ENCODE peak calls at places on chromosomes 5 and 9, in six cellular contexts. I is body of pancreas, Y is stomach, K is H1, S is adrenal gland, Q is A549. T is an unnamed sample. For H3K4me1, the result is how much of the 10 kb centered on the place peaks cover.

GRCh38 chr9:91546574-91546973 is 122.9 kb upstream of the NFIL3 start:
- DNase-seq in I (no peak), Y (no peak), K (no peak), S (no peak), Q (no peak), T (no peak)

GRCh38 chr5:36724429-36725332 is 118.3 kb downstream of the SLC1A3 start:
- DNase-seq in I (peak), Y (peak), K (no peak), S (peak), Q (peak), T (no peak)

GRCh38 chr5:116544542-116545241 is 29.9 kb downstream of the SEMA6A start:
- DNase-seq in I (peak), Y (no peak), K (no peak), S (peak), Q (no peak), T (no peak)

GRCh38 chr5:14342306-14342705 is 199.2 kb downstream of the TRIO start:
- DNase-seq in I (peak), Y (peak), K (no peak), S (no peak), Q (no peak), T (no peak)

GRCh38 chr5:71528206-71528605 is 58.9 kb upstream of the MCCC2 start:
- DNase-seq in I (no peak), Y (no peak), K (no peak), S (no peak), Q (no peak), T (no peak)

GRCh38 chr9:15578719-15579118 is 25.9 kb downstream of the CCDC171 start:
- DNase-seq in I (peak), Y (no peak), K (no peak), S (no peak), Q (no peak), T (no peak)

GRCh38 chr5:36777105-36777757 is 99.3 kb upstream of the NIPBL start:
- DNase-seq in I (peak), Y (no peak), K (peak), S (peak), Q (peak), T (no peak)

GRCh38 chr5:103389846-103390245 is 131.3 kb downstream of the MACIR start:
- DNase-seq in I (no peak), Y (no peak), K (no peak), S (no peak), Q (no peak), T (no peak)

GRCh38 chr9:126637002-126637849 is 23.5 kb downstream of the LMX1B start:
- DNase-seq in I (no peak), Y (no peak), K (no peak), S (no peak), Q (no peak), T (no peak)

GRCh38 chr5:59036274-59036961 is 453.5 kb downstream of the RAB3C start:
- DNase-seq in I (peak), Y (no peak), K (no peak), S (no peak), Q (no peak), T (peak)

GRCh38 chr5:42672925-42673324 is 83.7 kb upstream of the CCDC152 start:
- DNase-seq in I (no peak), Y (no peak), K (no peak), S (no peak), Q (no peak), T (no peak)

GRCh38 chr5:42680035-42680434 is 76.6 kb upstream of the CCDC152 start:
- DNase-seq in I (no peak), Y (no peak), K (no peak), S (no peak), Q (no peak), T (no peak)

GRCh38 chr5:42677156-42677842 is 79.3 kb upstream of the CCDC152 start:
- DNase-seq in I (no peak), Y (no peak), K (no peak), S (no peak), Q (no peak), T (no peak)

GRCh38 chr5:42675602-42676001 is 81.0 kb upstream of the CCDC152 start:
- DNase-seq in I (no peak), Y (no peak), K (no peak), S (no peak), Q (no peak), T (no peak)

GRCh38 chr5:42676362-42676761 is 80.3 kb upstream of the CCDC152 start:
- DNase-seq in I (no peak), Y (no peak), K (no peak), S (no peak), Q (no peak), T (no peak)
- H3K4me1 ChIP-seq in I (under half), Y (under half), K (under half), S (under half), Q (under half), T (under half)

DNA sequence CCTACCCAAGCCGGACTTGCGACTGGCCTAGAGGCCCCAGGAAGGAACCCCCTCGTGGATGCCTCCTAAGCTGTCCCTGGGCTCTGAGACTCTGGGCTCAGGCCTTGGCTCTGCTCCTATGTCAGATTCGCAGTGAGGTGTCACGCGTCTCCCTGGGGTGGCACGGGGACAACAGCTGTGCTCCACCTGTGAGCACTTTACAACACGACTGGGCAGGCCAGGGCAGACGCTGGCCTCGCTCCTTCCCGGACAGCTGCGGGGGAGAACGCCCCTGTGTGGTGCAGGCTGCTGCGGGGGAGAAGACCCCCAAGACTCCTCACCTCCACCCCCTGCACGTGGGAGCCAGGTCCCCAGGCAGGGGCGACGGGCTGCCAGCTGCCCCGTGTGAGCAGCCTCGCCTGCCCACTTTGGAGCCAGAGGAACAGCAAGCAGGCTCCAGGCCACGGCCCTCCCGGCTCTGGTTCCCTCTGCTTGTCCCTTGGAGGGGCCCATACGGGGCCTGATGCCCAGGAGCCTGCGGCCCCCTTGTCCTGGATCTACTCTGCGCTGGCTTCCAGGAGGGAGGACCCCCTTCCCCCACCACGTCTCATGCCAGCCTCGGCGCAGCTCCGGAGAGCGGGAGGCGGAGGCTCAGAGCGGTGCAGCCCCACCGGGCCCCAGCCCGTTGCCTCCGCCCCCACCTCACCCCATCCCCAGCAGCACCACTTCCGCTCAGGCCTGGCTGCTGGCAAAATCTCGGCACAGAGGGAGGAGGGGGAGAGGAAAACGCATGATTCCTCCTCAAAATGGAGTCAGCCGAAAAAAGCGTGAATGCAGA is 36.0 kb downstream of the SARDH start:
- DNase-seq in I (no peak), Y (no peak), K (no peak), S (peak), Q (no peak), T (peak)
- TF ChIP-seq POLR2A in I (no peak), Y (no peak), K (no peak), S (no peak), Q (no peak), T (no peak)

DNA sequence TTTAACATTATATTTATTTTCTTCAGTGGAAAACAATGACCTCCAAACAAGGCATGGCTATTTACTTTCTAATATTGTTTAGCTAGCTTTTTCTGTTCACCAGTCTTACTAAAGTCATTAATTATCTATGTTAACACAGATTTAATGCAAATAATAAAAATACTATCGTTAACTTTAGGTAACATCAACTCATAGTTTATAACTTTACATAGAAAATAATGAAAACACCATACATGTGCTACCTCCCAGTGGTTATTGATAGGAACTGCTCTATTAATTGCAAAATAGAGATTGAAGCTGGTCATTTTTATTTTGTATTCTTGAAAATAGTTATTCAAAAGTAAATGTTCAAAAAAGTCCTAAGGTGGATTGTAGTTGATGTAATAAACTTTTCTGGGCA is 78.3 kb upstream of the HCN1 start:
- DNase-seq in I (no peak), Y (no peak), K (no peak), S (no peak), Q (peak), T (no peak)
- TF ChIP-seq CTCF in I (peak), Y (no peak), K (no peak), S (peak), Q (no peak), T (no peak)

DNA sequence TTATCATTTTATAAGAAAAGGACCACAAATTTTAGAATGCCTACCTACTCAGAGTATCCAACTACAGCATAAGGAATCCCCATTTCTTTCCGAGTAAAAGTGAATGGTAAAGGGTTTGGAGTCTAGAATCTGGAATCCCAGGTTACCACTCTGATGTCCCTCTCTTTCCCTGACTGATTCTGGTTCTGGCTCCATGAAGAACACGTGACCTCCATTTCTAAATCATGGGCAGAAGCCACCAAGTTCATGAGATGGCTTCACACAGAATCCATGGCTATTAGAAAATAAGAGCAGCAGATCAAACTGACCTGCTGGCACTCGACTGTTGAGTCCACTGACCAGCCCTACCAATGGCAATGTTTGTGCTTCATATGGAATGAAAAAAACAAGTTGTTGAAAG is 40.7 kb downstream of the PFDN1 start:
- DNase-seq in I (no peak), Y (no peak), K (no peak), S (no peak), Q (no peak), T (no peak)
- H3K4me1 ChIP-seq in I (under half), Y (half or more), K (under half), S (under half), Q (under half), T (under half)

GRCh38 chr9:131277673-131278420 is 1.5 kb upstream of the FAM78A start:
- DNase-seq in I (peak), Y (peak), K (peak), S (peak), Q (peak), T (peak)
- TF ChIP-seq POLR2A in I (no peak), Y (no peak), K (no peak), S (no peak), Q (no peak), T (peak)

GRCh38 chr5:138523406-138523805 is 19.6 kb downstream of the ETF1 start:
- DNase-seq in I (no peak), Y (no peak), K (no peak), S (no peak), Q (no peak), T (no peak)

GRCh38 chr5:138528744-138529469 is 14.1 kb downstream of the ETF1 start:
- DNase-seq in I (no peak), Y (no peak), K (no peak), S (no peak), Q (no peak), T (no peak)

GRCh38 chr5:138529812-138530211 is 13.2 kb downstream of the ETF1 start:
- DNase-seq in I (no peak), Y (no peak), K (no peak), S (no peak), Q (no peak), T (no peak)

GRCh38 chr5:138528208-138528607 is 14.8 kb downstream of the ETF1 start:
- DNase-seq in I (no peak), Y (no peak), K (no peak), S (no peak), Q (no peak), T (no peak)

GRCh38 chr5:138527170-138527569 is 15.9 kb downstream of the ETF1 start:
- DNase-seq in I (no peak), Y (no peak), K (no peak), S (no peak), Q (no peak), T (no peak)
- TF ChIP-seq CTCF in I (no peak), Y (no peak), K (no peak), S (no peak), Q (no peak), T (no peak)

GRCh38 chr5:180630426-180630825 is 19.0 kb downstream of the FLT4 start:
- DNase-seq in I (no peak), Y (no peak), K (no peak), S (no peak), Q (no peak), T (no peak)
- H3K4me1 ChIP-seq in I (under half), Y (under half), K (under half), S (under half), Q (under half), T (under half)

GRCh38 chr9:135081731-135082130 is 5.7 kb upstream of the OLFM1 start:
- DNase-seq in I (no peak), Y (no peak), K (no peak), S (no peak), Q (no peak), T (no peak)
- TF ChIP-seq POLR2A in I (no peak), Y (no peak), K (no peak), S (no peak), Q (no peak), T (no peak)

GRCh38 chr9:34502471-34503335 is 20.1 kb downstream of the ENHO start:
- DNase-seq in I (peak), Y (no peak), K (no peak), S (no peak), Q (no peak), T (no peak)

GRCh38 chr9:34503406-34503805 is 19.4 kb downstream of the ENHO start:
- DNase-seq in I (no peak), Y (no peak), K (no peak), S (no peak), Q (no peak), T (no peak)

GRCh38 chr9:34500623-34501267 is 22.0 kb downstream of the ENHO start:
- DNase-seq in I (peak), Y (peak), K (no peak), S (peak), Q (peak), T (peak)

GRCh38 chr9:34501372-34501771 is 21.4 kb downstream of the ENHO start:
- DNase-seq in I (no peak), Y (no peak), K (no peak), S (no peak), Q (no peak), T (no peak)

DNA sequence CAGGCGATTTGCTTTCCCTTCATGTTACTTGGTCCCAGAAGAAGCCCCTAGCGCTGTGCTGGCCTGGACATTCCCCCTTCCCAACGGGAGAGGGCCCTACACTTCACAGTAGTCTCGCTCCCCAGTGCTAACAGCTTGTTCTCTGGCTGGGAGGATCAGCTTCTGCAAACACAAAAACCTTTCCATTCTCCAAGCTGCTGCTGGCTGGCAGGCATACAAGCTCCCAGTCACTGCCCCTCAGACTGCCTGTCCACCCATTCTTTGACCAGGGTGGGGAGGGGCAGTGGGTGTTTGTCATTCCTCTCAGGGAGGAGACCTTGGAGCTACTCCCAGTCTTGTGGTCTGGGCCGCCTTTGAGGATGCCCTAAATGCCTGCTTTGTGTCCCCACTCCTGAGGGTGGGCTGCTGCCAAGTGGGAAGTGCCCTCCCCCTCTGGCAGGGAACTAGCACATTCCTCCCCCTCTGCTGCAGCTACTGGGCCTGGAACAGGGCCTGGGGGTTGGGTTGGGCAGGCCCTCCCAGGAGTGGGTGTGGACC is 20.8 kb downstream of the ENHO start:
- DNase-seq in I (peak), Y (peak), K (no peak), S (no peak), Q (no peak), T (peak)
- TF ChIP-seq CTCF in I (no peak), Y (peak), K (peak), S (no peak), Q (no peak), T (no peak)

GRCh38 chr9:97556036-97556720 is 54.7 kb downstream of the TMOD1 start:
- DNase-seq in I (no peak), Y (no peak), K (no peak), S (no peak), Q (no peak), T (no peak)
- H3K4me1 ChIP-seq in I (under half), Y (under half), K (under half), S (half or more), Q (under half), T (under half)